ENCODE peak calls at places on chromosomes 6 and 20, in eight cellular contexts. X is amygdala; A is Kasumi-1; B is effector CD4-positive, alpha-beta T cell; O is RPMI8226; S is T1000; Y is HTR-8/SVneo; Q is DMS153. K is an unnamed sample.

GRCh38 chr6:90120327-90120726 is 176.3 kb downstream of the BACH2 start:
- DNase-seq in B (no peak), O (no peak), X (no peak), Y (no peak), A (no peak), Q (no peak), S (no peak), K (no peak)

GRCh38 chr20:4896971-4897497 is 104.3 kb downstream of the SLC23A2 start:
- DNase-seq in X (no peak), Q (no peak), B (no peak), A (no peak), S (no peak), O (peak), Y (no peak), K (no peak)

GRCh38 chr20:15889073-15889923 is 684.0 kb downstream of the KIF16B start:
- DNase-seq in S (no peak), A (no peak), X (no peak), B (no peak), Q (peak), Y (no peak), O (no peak), K (no peak)

GRCh38 chr6:157514659-157515496 is 133.9 kb downstream of the ZDHHC14 start:
- DNase-seq in O (no peak), B (no peak), Y (peak), A (peak), S (peak), Q (no peak), X (no peak), K (peak)

GRCh38 chr6:45959534-45960195 is 56.0 kb downstream of the CLIC5 start:
- DNase-seq in Y (peak), Q (peak), B (no peak), X (no peak), S (no peak), O (peak), A (peak), K (peak)

GRCh38 chr20:4502756-4503155 is 219.0 kb upstream of the PRND start:
- DNase-seq in Y (no peak), B (no peak), Q (no peak), X (no peak), S (no peak), O (no peak), A (no peak), K (no peak)

GRCh38 chr6:16205377-16206144 is 32.8 kb upstream of the GMPR start:
- DNase-seq in Q (peak), X (no peak), Y (no peak), O (peak), B (no peak), S (peak), A (no peak), K (peak)

GRCh38 chr6:139613496-139613895 is 239.0 kb upstream of the CITED2 start:
- DNase-seq in Q (no peak), A (no peak), Y (no peak), X (no peak), O (no peak), B (no peak), S (no peak), K (no peak)

GRCh38 chr6:156163311-156163710 is 613.9 kb upstream of the ARID1B start:
- DNase-seq in Q (no peak), S (no peak), B (no peak), O (no peak), X (no peak), A (no peak), Y (no peak), K (no peak)

GRCh38 chr6:155270566-155271091 is 6.8 kb downstream of the CLDN20 start:
- DNase-seq in A (no peak), B (no peak), S (no peak), Y (no peak), O (no peak), Q (peak), X (no peak), K (no peak)

GRCh38 chr20:25046736-25047666 is 10.9 kb downstream of the ACSS1 start:
- DNase-seq in A (no peak), Y (no peak), S (no peak), O (no peak), X (no peak), B (no peak), Q (no peak), K (no peak)